ENCODE peak calls at places on chromosomes 16 and 17, in five cellular contexts. One of them, this sample, is unnamed.

GRCh38 chr16:3762080-3762750 is 44.9 kb upstream of the TRAP1 start:
- DNase-seq in ascending aorta: peak; percentile 40
- DNase-seq in fibroblast of lung: no peak
- DNase-seq in A673: no peak
- DNase-seq in endodermal cell: no peak
- DNase-seq in this sample: no peak

GRCh38 chr16:57785924-57786323 is 16.4 kb downstream of the KIFC3 start:
- DNase-seq in ascending aorta: no peak
- DNase-seq in fibroblast of lung: no peak
- DNase-seq in A673: no peak
- DNase-seq in endodermal cell: no peak
- DNase-seq in this sample: no peak

GRCh38 chr17:32393904-32394303 is 43.9 kb downstream of the ZNF207 start:
- DNase-seq in ascending aorta: no peak
- DNase-seq in fibroblast of lung: no peak
- DNase-seq in A673: no peak
- DNase-seq in endodermal cell: no peak
- DNase-seq in this sample: no peak

GRCh38 chr16:54931041-54931756 is 534 bp downstream of the IRX5 start:
- DNase-seq in ascending aorta: peak; percentile 74
- DNase-seq in fibroblast of lung: peak; percentile 53
- DNase-seq in A673: peak; percentile 67
- DNase-seq in endodermal cell: peak; percentile 79
- DNase-seq in this sample: no peak

GRCh38 chr17:7809086-7809790 is 24.8 kb upstream of the KDM6B start:
- DNase-seq in ascending aorta: no peak
- DNase-seq in fibroblast of lung: no peak
- DNase-seq in A673: no peak
- DNase-seq in endodermal cell: peak; percentile 38
- DNase-seq in this sample: no peak

GRCh38 chr16:11604783-11605563 is 18.3 kb upstream of the LITAF start:
- DNase-seq in ascending aorta: no peak
- DNase-seq in fibroblast of lung: no peak
- DNase-seq in A673: peak; percentile 26
- DNase-seq in endodermal cell: no peak
- DNase-seq in this sample: no peak

GRCh38 chr17:63434951-63435571 is 11.0 kb downstream of the CYB561 start:
- DNase-seq in ascending aorta: peak; percentile 88
- DNase-seq in fibroblast of lung: peak; percentile 53
- DNase-seq in A673: peak; percentile 90
- DNase-seq in endodermal cell: peak; percentile 83
- DNase-seq in this sample: peak; percentile 45

GRCh38 chr16:12588510-12588909 is 215.2 kb downstream of the CPPED1 start:
- DNase-seq in ascending aorta: no peak
- DNase-seq in fibroblast of lung: no peak
- DNase-seq in A673: no peak
- DNase-seq in endodermal cell: peak; percentile 7
- DNase-seq in this sample: no peak

GRCh38 chr16:24993722-24994686 is 21.2 kb downstream of the ARHGAP17 start:
- DNase-seq in ascending aorta: peak; percentile 68
- DNase-seq in fibroblast of lung: peak; percentile 97
- DNase-seq in A673: no peak
- DNase-seq in endodermal cell: no peak
- DNase-seq in this sample: no peak

GRCh38 chr16:77402118-77402517 is 32.7 kb downstream of the ADAMTS18 start:
- DNase-seq in ascending aorta: no peak
- DNase-seq in fibroblast of lung: no peak
- DNase-seq in A673: no peak
- DNase-seq in endodermal cell: no peak
- DNase-seq in this sample: no peak

GRCh38 chr17:12982224-12982623 is 35.6 kb downstream of the ELAC2 start:
- DNase-seq in ascending aorta: no peak
- DNase-seq in fibroblast of lung: no peak
- DNase-seq in A673: no peak
- DNase-seq in endodermal cell: no peak
- DNase-seq in this sample: no peak

GRCh38 chr17:12911241-12911640 is 106.6 kb downstream of the ELAC2 start:
- DNase-seq in ascending aorta: no peak
- DNase-seq in fibroblast of lung: peak; percentile 12
- DNase-seq in A673: no peak
- DNase-seq in endodermal cell: no peak
- DNase-seq in this sample: no peak

GRCh38 chr17:21676281-21677111 is 15.8 kb upstream of the KCNJ18 start:
- DNase-seq in ascending aorta: peak; percentile 62
- DNase-seq in fibroblast of lung: no peak
- DNase-seq in A673: no peak
- DNase-seq in endodermal cell: no peak
- DNase-seq in this sample: no peak

GRCh38 chr16:66549284-66550131 is at the start of gene TK2:
- DNase-seq in ascending aorta: peak; percentile 85
- DNase-seq in fibroblast of lung: peak; percentile 73
- DNase-seq in A673: peak; percentile 75
- DNase-seq in endodermal cell: peak; percentile 88
- DNase-seq in this sample: peak; percentile 40

GRCh38 chr16:11472851-11473250 is 113.9 kb downstream of the LITAF start:
- DNase-seq in ascending aorta: no peak
- DNase-seq in fibroblast of lung: no peak
- DNase-seq in A673: no peak
- DNase-seq in endodermal cell: no peak
- DNase-seq in this sample: no peak

GRCh38 chr17:73369126-73369525 is 57.3 kb upstream of the CDC42EP4 start:
- DNase-seq in ascending aorta: no peak
- DNase-seq in fibroblast of lung: no peak
- DNase-seq in A673: no peak
- DNase-seq in endodermal cell: no peak
- DNase-seq in this sample: no peak

GRCh38 chr16:57166951-57167350 is 18.9 kb downstream of the PSME3IP1 start:
- DNase-seq in ascending aorta: no peak
- DNase-seq in fibroblast of lung: peak; percentile 83
- DNase-seq in A673: no peak
- DNase-seq in endodermal cell: no peak
- DNase-seq in this sample: no peak

GRCh38 chr17:50883850-50884291 is 17.7 kb upstream of the TOB1 start:
- DNase-seq in ascending aorta: peak; percentile 59
- DNase-seq in fibroblast of lung: no peak
- DNase-seq in A673: no peak
- DNase-seq in endodermal cell: peak; percentile 65
- DNase-seq in this sample: no peak

GRCh38 chr16:22694887-22695382 is 119.0 kb upstream of the HS3ST2 start:
- DNase-seq in ascending aorta: peak; percentile 91
- DNase-seq in fibroblast of lung: peak; percentile 92
- DNase-seq in A673: no peak
- DNase-seq in endodermal cell: no peak
- DNase-seq in this sample: no peak

GRCh38 chr16:82990155-82990554 is 363.4 kb downstream of the CDH13 start:
- DNase-seq in ascending aorta: no peak
- DNase-seq in fibroblast of lung: peak; percentile 82
- DNase-seq in A673: no peak
- DNase-seq in endodermal cell: no peak
- DNase-seq in this sample: no peak

GRCh38 chr17:60153606-60154355 is 4.0 kb downstream of the CA4 start:
- DNase-seq in ascending aorta: no peak
- DNase-seq in fibroblast of lung: peak; percentile 37
- DNase-seq in A673: no peak
- DNase-seq in endodermal cell: peak; percentile 42
- DNase-seq in this sample: no peak

GRCh38 chr17:80455328-80455710 is 21.1 kb downstream of the NPTX1 start:
- DNase-seq in ascending aorta: peak; percentile 76
- DNase-seq in fibroblast of lung: peak; percentile 58
- DNase-seq in A673: no peak
- DNase-seq in endodermal cell: peak; percentile 93
- DNase-seq in this sample: peak; percentile 28

GRCh38 chr17:17127730-17128291 is 78.3 kb downstream of the PLD6 start:
- DNase-seq in ascending aorta: no peak
- DNase-seq in fibroblast of lung: no peak
- DNase-seq in A673: no peak
- DNase-seq in endodermal cell: no peak
- DNase-seq in this sample: no peak

GRCh38 chr17:17129466-17129865 is 76.7 kb downstream of the PLD6 start:
- DNase-seq in ascending aorta: no peak
- DNase-seq in fibroblast of lung: no peak
- DNase-seq in A673: no peak
- DNase-seq in endodermal cell: no peak
- DNase-seq in this sample: no peak

GRCh38 chr17:17128476-17129075 is 77.6 kb downstream of the PLD6 start:
- DNase-seq in ascending aorta: no peak
- DNase-seq in fibroblast of lung: no peak
- DNase-seq in A673: no peak
- DNase-seq in endodermal cell: no peak
- DNase-seq in this sample: no peak

GRCh38 chr17:17131876-17132275 is 74.3 kb downstream of the PLD6 start:
- DNase-seq in ascending aorta: no peak
- DNase-seq in fibroblast of lung: no peak
- DNase-seq in A673: no peak
- DNase-seq in endodermal cell: no peak
- DNase-seq in this sample: no peak

DNA sequence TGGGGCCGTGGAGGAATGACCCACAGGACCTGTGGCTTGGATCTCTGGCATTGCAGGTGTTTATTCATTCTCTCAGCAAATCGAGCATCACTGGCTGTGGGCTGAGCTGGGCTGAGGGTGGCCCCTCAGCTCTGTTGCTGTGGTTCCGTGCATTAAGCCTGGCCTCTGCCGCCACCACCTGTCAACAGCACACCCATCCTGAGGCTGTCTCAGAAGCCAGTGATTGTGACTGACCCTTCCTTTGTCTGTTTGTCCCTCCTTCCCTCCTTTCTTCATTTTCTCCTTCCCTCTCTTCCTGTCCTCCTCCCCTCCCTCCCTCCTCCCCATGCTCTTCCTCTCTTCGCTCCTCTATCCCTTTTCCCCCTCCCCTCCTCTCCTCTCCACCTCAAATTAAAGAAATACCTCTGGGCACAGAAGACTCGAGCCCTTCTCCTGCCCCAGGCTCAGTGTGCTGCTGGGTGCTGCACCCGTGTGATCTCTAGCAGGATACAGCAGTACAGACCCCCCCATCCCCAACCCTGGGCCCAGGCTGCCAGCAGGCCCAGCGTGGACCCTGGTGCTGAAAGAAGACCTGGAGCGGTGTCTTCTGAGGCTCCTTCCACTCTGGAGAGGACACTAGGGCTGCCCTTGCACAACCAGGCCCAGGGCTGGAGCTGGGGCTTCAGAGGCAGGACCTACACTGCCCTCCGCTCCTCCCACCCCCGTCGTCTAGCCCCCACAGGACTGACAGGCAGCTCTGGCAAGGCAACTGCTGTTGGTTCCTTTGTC is 75.9 kb downstream of the PLD6 start:
- DNase-seq in ascending aorta: no peak
- DNase-seq in fibroblast of lung: no peak
- DNase-seq in A673: no peak
- DNase-seq in endodermal cell: no peak
- DNase-seq in this sample: no peak
- H3K27ac ChIP-seq in ascending aorta: no peak overlapping the region
- H3K27ac ChIP-seq in fibroblast of lung: no peak overlapping the region
- H3K27ac ChIP-seq in A673: peak overlapping the region; percentile 34
- H3K27ac ChIP-seq in endodermal cell: no peak overlapping the region
- H3K27ac ChIP-seq in this sample: no peak overlapping the region

GRCh38 chr17:55269894-55270293 is 5.1 kb downstream of the HLF start:
- DNase-seq in ascending aorta: no peak
- DNase-seq in fibroblast of lung: no peak
- DNase-seq in A673: no peak
- DNase-seq in endodermal cell: no peak
- DNase-seq in this sample: no peak
- H3K27ac ChIP-seq in ascending aorta: no peak overlapping the region
- H3K27ac ChIP-seq in fibroblast of lung: no peak overlapping the region
- H3K27ac ChIP-seq in A673: no peak overlapping the region
- H3K27ac ChIP-seq in endodermal cell: no peak overlapping the region
- H3K27ac ChIP-seq in this sample: no peak overlapping the region

GRCh38 chr16:7615565-7615964 is 282.9 kb downstream of the RBFOX1 start:
- DNase-seq in ascending aorta: no peak
- DNase-seq in fibroblast of lung: no peak
- DNase-seq in A673: no peak
- DNase-seq in endodermal cell: no peak
- DNase-seq in this sample: no peak

GRCh38 chr16:7613518-7613917 is 280.9 kb downstream of the RBFOX1 start:
- DNase-seq in ascending aorta: no peak
- DNase-seq in fibroblast of lung: no peak
- DNase-seq in A673: no peak
- DNase-seq in endodermal cell: no peak
- DNase-seq in this sample: no peak

DNA sequence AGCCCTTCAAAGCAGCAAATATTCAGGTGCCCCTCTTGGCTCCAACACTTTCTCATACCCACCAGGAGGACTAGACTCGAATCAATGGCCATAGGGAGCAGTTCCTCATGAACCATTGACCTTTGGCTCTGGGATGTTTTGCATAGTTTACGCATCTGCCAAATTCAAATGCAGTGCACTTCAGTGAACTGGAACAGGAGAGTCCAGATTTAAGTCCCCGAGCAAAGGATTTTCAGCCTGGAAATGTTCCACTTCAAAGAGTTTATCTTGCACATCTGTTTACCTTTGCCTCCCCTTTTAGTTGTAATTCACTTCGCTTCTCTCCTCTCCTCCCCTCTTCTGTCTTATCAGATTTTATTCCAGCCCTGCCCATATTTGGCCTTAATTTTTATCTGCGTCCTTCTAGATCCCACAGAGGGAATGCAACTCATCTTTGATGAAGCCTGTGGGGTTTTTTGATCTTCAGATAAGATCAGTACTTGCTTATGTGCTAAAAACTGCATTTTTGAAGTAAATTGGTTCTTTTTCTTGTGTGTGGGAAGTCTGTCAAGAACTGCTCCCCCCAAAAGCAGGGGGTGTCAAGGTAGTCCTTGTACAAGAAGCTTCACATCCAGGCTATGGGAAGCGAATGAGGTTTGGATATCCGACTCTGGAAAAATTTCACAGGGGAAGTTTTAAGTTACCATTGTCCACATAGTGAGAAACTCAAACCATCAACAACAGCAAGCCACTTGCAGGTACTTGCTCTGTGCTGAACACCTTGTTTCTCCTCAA is 281.6 kb downstream of the RBFOX1 start:
- DNase-seq in ascending aorta: no peak
- DNase-seq in fibroblast of lung: no peak
- DNase-seq in A673: no peak
- DNase-seq in endodermal cell: no peak
- DNase-seq in this sample: no peak
- H3K27ac ChIP-seq in ascending aorta: no peak overlapping the region
- H3K27ac ChIP-seq in fibroblast of lung: no peak overlapping the region
- H3K27ac ChIP-seq in A673: no peak overlapping the region
- H3K27ac ChIP-seq in endodermal cell: no peak overlapping the region
- H3K27ac ChIP-seq in this sample: no peak overlapping the region

DNA sequence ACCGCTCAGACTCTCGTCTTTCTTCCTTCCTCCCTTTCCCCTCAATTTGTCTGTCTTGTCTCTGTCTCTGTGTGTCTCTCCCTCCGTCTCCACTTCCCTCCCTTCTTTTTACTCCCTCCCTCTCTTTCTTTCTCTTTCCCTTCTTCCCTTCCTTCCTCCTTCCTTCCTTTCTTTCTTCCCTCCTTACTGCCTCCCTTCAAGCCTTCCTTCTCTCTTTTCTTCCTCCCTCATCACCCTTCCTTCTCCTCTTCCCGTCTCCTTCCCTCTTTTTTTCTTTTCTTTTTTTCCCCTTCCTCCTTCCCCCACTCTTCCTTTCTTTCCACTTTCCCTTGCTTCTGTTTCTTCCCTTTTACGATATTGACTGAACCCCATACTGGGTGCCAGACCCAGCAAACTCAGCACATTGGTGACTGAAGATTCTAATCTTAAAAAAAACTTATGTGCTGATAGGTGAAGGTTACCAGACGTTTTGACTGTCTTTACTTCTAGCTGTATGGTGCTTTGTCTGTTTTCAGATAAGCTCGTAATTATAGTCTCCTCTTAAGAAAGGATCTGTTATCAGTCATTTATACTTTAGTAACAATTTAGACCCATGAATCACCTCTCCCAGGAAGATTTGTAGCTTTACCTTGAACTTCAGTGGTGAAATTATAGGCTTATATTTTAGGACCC is 481 bp upstream of the BRD7 start:
- DNase-seq in ascending aorta: no peak
- DNase-seq in fibroblast of lung: no peak
- DNase-seq in A673: no peak
- DNase-seq in endodermal cell: no peak
- DNase-seq in this sample: no peak
- H3K27ac ChIP-seq in ascending aorta: peak overlapping the region; percentile 73
- H3K27ac ChIP-seq in fibroblast of lung: no peak overlapping the region
- H3K27ac ChIP-seq in A673: no peak overlapping the region
- H3K27ac ChIP-seq in endodermal cell: no peak overlapping the region
- H3K27ac ChIP-seq in this sample: peak overlapping the region; percentile 68

This sample was measured in effector memory CD4-positive, alpha-beta T cell.